ENCODE peak calls at places on chromosome 17, in seven cellular contexts. A, O, Z, B, M, P and T are unnamed samples.

GRCh38 chr17:42920922-42921321 is 20.3 kb downstream of the G6PC1 start:
- DNase-seq in O (no peak), P (no peak), A (no peak), Z (no peak), M (no peak), B (no peak), T (no peak)

GRCh38 chr17:74335529-74336062 is 9.6 kb downstream of the KIF19 start:
- DNase-seq in B (no peak), Z (no peak), P (no peak), A (no peak), O (no peak), M (no peak), T (no peak)

GRCh38 chr17:42038221-42038973 is 12.0 kb downstream of the C17orf113 start:
- DNase-seq in M (no peak), Z (no peak), A (no peak), P (no peak), O (no peak), B (no peak), T (no peak)

GRCh38 chr17:55265434-55266021 is 768 bp downstream of the HLF start:
- DNase-seq in M (no peak), B (no peak), P (no peak), A (no peak), Z (peak; percentile 5), O (no peak), T (peak; percentile 11)

GRCh38 chr17:41464682-41465081 is 2.5 kb downstream of the KRT32 start:
- DNase-seq in Z (no peak), B (no peak), O (peak; percentile 88), M (peak; percentile 97), A (no peak), P (peak; percentile 51), T (no peak)

GRCh38 chr17:37488009-37488604 is 1.6 kb upstream of the DUSP14 start:
- DNase-seq in O (peak; percentile 91), B (peak; percentile 25), M (peak; percentile 95), A (peak; percentile 28), Z (peak; percentile 15), P (peak; percentile 93), T (no peak)

GRCh38 chr17:60154616-60155426 is 5.0 kb downstream of the CA4 start:
- DNase-seq in O (peak; percentile 46), P (peak; percentile 79), Z (no peak), A (no peak), B (peak; percentile 24), M (peak; percentile 39), T (no peak)

GRCh38 chr17:7834554-7834890 is 505 bp downstream of the KDM6B start:
- DNase-seq in P (no peak), A (no peak), B (no peak), O (no peak), Z (no peak), M (no peak), T (no peak)

DNA sequence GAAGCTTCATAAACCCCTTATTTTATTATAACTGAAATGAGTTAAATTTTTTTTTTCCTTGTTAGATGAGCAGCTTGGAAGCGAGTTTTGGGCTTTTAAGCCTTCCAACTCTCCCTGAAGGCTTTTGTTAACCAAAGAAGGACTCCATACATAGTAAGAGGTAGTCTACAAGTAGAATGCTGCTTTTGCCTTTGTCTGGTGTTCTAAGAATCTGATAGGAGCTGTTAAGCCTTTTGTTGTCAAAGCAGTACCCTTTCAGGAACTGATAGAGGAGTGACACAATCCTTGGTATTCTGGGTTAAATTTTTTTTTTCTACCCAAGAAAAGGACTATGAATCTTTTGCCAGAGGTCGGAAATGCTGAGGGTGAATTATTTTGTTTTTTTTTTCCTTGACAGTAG is 26.1 kb downstream of the MAP2K4 start:
- DNase-seq in B (no peak), P (no peak), Z (no peak), O (no peak), A (no peak), M (no peak), T (no peak)
- H3K4me3 ChIP-seq in B (no peak overlapping the region), P (no peak overlapping the region), Z (no peak overlapping the region), O (no peak overlapping the region), A (no peak overlapping the region), M (no peak overlapping the region), T (no peak overlapping the region)

GRCh38 chr17:82536220-82537201 is 17.0 kb downstream of the FOXK2 start:
- DNase-seq in P (peak; percentile 47), O (peak; percentile 66), A (no peak), B (no peak), M (peak; percentile 63), Z (no peak), T (no peak)
- H3K4me3 ChIP-seq in P (no peak overlapping the region), O (peak overlapping the region; percentile 2), A (no peak overlapping the region), B (no peak overlapping the region), M (peak overlapping the region; percentile 8), Z (no peak overlapping the region), T (no peak overlapping the region)

GRCh38 chr17:19664821-19665181 is 16.2 kb downstream of the ALDH3A2 start:
- DNase-seq in M (no peak), A (no peak), O (no peak), Z (no peak), B (no peak), P (no peak), T (no peak)
- H3K4me3 ChIP-seq in M (no peak overlapping the region), A (no peak overlapping the region), O (no peak overlapping the region), Z (no peak overlapping the region), B (no peak overlapping the region), P (no peak overlapping the region), T (no peak overlapping the region)

GRCh38 chr17:79803997-79804855 is 7.3 kb upstream of the CBX8 start:
- DNase-seq in A (peak; percentile 60), O (no peak), M (no peak), B (no peak), P (no peak), Z (peak; percentile 42), T (peak; percentile 38)
- H3K4me3 ChIP-seq in A (peak overlapping the region; percentile 25), O (no peak overlapping the region), M (no peak overlapping the region), B (no peak overlapping the region), P (peak overlapping the region; percentile 23), Z (no peak overlapping the region), T (peak overlapping the region; percentile 54)

GRCh38 chr17:47732399-47733046 is 513 bp upstream of the TBX21 start:
- DNase-seq in O (no peak), P (no peak), B (peak; percentile 8), M (no peak), A (no peak), Z (no peak), T (no peak)
- H3K4me3 ChIP-seq in O (no peak overlapping the region), P (no peak overlapping the region), B (peak overlapping the region; percentile 57), M (no peak overlapping the region), A (no peak overlapping the region), Z (peak overlapping the region; percentile 57), T (peak overlapping the region; percentile 75)

GRCh38 chr17:33369876-33370275 is 76.8 kb upstream of the ASIC2 start:
- DNase-seq in A (no peak), O (no peak), P (no peak), B (no peak), M (no peak), Z (no peak), T (no peak)
- H3K4me3 ChIP-seq in A (no peak overlapping the region), O (no peak overlapping the region), P (no peak overlapping the region), B (no peak overlapping the region), M (no peak overlapping the region), Z (no peak overlapping the region), T (no peak overlapping the region)

GRCh38 chr17:80605326-80606066 is 60.9 kb downstream of the RPTOR start:
- DNase-seq in O (no peak), B (no peak), M (no peak), P (no peak), Z (no peak), A (no peak), T (peak; percentile 58)
- H3K4me3 ChIP-seq in O (no peak overlapping the region), B (no peak overlapping the region), M (no peak overlapping the region), P (no peak overlapping the region), Z (no peak overlapping the region), A (no peak overlapping the region), T (no peak overlapping the region)